ENCODE peak calls at places on chromosome 11, in eight cellular contexts. W is Panc1, L is neuronal stem cell, Q is stomach, G is aorta, B is hepatocyte, F is HCT116, C is fibroblast of lung. D is an unnamed sample. For H3K36me3, the result is how much of the 10 kb centered on the place peaks cover.

GRCh38 chr11:5938603-5938965 is 3.5 kb upstream of the OR56A3 start:
- DNase-seq in W (no peak), L (no peak), Q (no peak), G (no peak), B (no peak), F (no peak), C (no peak), D (no peak)

GRCh38 chr11:36213050-36213840 is 76.0 kb downstream of the COMMD9 start:
- DNase-seq in W (no peak), L (no peak), Q (no peak), G (no peak), B (no peak), F (no peak), C (no peak), D (no peak)

GRCh38 chr11:103867481-103867880 is 169.0 kb upstream of the DDI1 start:
- DNase-seq in W (no peak), L (no peak), Q (no peak), G (no peak), B (no peak), F (no peak), C (no peak), D (no peak)

GRCh38 chr11:8288824-8289223 is 25.1 kb upstream of the LMO1 start:
- DNase-seq in W (no peak), L (no peak), Q (no peak), G (no peak), B (no peak), F (no peak), C (no peak), D (peak)

GRCh38 chr11:109132539-109132938 is 289.5 kb upstream of the C11orf87 start:
- DNase-seq in W (no peak), L (no peak), Q (no peak), G (no peak), B (no peak), F (no peak), C (no peak), D (no peak)

GRCh38 chr11:102810943-102811528 is 13.1 kb upstream of the MMP1 start:
- DNase-seq in W (no peak), L (no peak), Q (no peak), G (no peak), B (peak), F (no peak), C (peak), D (no peak)

GRCh38 chr11:121696177-121696863 is 243.6 kb upstream of the SORL1-AS1 start:
- DNase-seq in W (no peak), L (no peak), Q (no peak), G (peak), B (no peak), F (no peak), C (no peak), D (no peak)

GRCh38 chr11:31757245-31757835 is 53.8 kb downstream of the PAX6 start:
- DNase-seq in W (no peak), L (no peak), Q (no peak), G (no peak), B (no peak), F (no peak), C (no peak), D (no peak)

GRCh38 chr11:35305670-35306382 is 113.5 kb downstream of the SLC1A2 start:
- DNase-seq in W (no peak), L (peak), Q (peak), G (no peak), B (peak), F (peak), C (peak), D (no peak)

GRCh38 chr11:5197538-5197937 is 2.9 kb downstream of the OR51V1 start:
- DNase-seq in W (no peak), L (no peak), Q (no peak), G (no peak), B (no peak), F (no peak), C (peak), D (no peak)

GRCh38 chr11:116890607-116891006 is 53.2 kb upstream of the APOA1 start:
- DNase-seq in W (no peak), L (no peak), Q (no peak), G (no peak), B (no peak), F (no peak), C (no peak), D (no peak)
- H3K36me3 ChIP-seq in W (under half), L (under half), Q (under half), G (under half), B (under half), F (under half), C (under half), D (under half)

GRCh38 chr11:118632577-118633318 is 25.3 kb downstream of the PHLDB1 start:
- DNase-seq in W (no peak), L (no peak), Q (no peak), G (no peak), B (no peak), F (no peak), C (no peak), D (no peak)
- H3K36me3 ChIP-seq in W (under half), L (half or more), Q (half or more), G (under half), B (under half), F (under half), C (half or more), D (under half)

GRCh38 chr11:3109921-3110706 is 52.9 kb upstream of the CARS1 start:
- DNase-seq in W (no peak), L (no peak), Q (peak), G (peak), B (peak), F (peak), C (peak), D (peak)

GRCh38 chr11:3120071-3120792 is 44.9 kb downstream of the OSBPL5 start:
- DNase-seq in W (no peak), L (no peak), Q (peak), G (peak), B (no peak), F (no peak), C (no peak), D (peak)

GRCh38 chr11:3119141-3119821 is 45.8 kb downstream of the OSBPL5 start:
- DNase-seq in W (no peak), L (no peak), Q (peak), G (peak), B (no peak), F (no peak), C (no peak), D (peak)

GRCh38 chr11:3111919-3112690 is 53.0 kb downstream of the OSBPL5 start:
- DNase-seq in W (no peak), L (no peak), Q (no peak), G (no peak), B (no peak), F (no peak), C (peak), D (no peak)

DNA sequence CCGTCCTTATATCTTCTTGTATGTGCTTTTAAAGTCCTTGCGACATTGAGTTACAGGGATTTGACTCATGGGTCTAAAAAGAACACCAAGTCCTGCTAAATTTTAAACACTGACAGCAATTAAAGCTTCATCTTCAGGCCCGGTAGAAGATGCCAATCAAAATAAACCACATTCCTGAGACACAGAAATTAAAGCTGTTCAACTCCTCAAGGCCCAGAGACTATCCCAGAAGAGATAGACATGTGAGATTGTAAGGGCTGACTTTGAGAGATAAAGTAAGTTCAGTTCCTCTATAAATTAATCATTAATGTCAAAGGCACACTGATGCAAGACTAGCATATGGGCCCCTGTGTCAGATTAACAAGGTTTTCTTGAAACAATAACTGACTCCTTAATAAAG is 49.8 kb downstream of the OSBPL5 start:
- DNase-seq in W (no peak), L (no peak), Q (no peak), G (no peak), B (no peak), F (no peak), C (peak), D (no peak)
- H3K36me3 ChIP-seq in W (under half), L (under half), Q (half or more), G (under half), B (under half), F (under half), C (under half), D (under half)

GRCh38 chr11:133547808-133548494 is 15.7 kb upstream of the OPCML start:
- DNase-seq in W (no peak), L (no peak), Q (no peak), G (no peak), B (no peak), F (no peak), C (no peak), D (no peak)

GRCh38 chr11:133548641-133549040 is 16.3 kb upstream of the OPCML start:
- DNase-seq in W (no peak), L (no peak), Q (no peak), G (no peak), B (no peak), F (no peak), C (no peak), D (no peak)

GRCh38 chr11:133549796-133550195 is 17.5 kb upstream of the OPCML start:
- DNase-seq in W (no peak), L (no peak), Q (no peak), G (no peak), B (no peak), F (no peak), C (no peak), D (no peak)

GRCh38 chr11:133541331-133542095 is 9.2 kb upstream of the OPCML start:
- DNase-seq in W (no peak), L (peak), Q (no peak), G (no peak), B (no peak), F (no peak), C (no peak), D (no peak)

GRCh38 chr11:133545199-133545709 is 13.0 kb upstream of the OPCML start:
- DNase-seq in W (no peak), L (no peak), Q (no peak), G (no peak), B (no peak), F (no peak), C (no peak), D (no peak)
- H3K36me3 ChIP-seq in W (under half), L (under half), Q (under half), G (under half), B (under half), F (under half), C (under half), D (under half)

GRCh38 chr11:70332567-70332966 is 62.1 kb downstream of the PPFIA1 start:
- DNase-seq in W (no peak), L (no peak), Q (no peak), G (no peak), B (no peak), F (no peak), C (no peak), D (no peak)
- H3K36me3 ChIP-seq in W (under half), L (half or more), Q (half or more), G (under half), B (under half), F (half or more), C (under half), D (under half)

GRCh38 chr11:20081336-20081735 is 78.9 kb downstream of the DBX1 start:
- DNase-seq in W (no peak), L (no peak), Q (no peak), G (no peak), B (no peak), F (no peak), C (no peak), D (no peak)

GRCh38 chr11:20088368-20089260 is 71.7 kb downstream of the DBX1 start:
- DNase-seq in W (no peak), L (no peak), Q (no peak), G (no peak), B (peak), F (no peak), C (no peak), D (no peak)

GRCh38 chr11:20089357-20089756 is 70.9 kb downstream of the DBX1 start:
- DNase-seq in W (no peak), L (no peak), Q (no peak), G (no peak), B (no peak), F (no peak), C (peak), D (no peak)

GRCh38 chr11:20087118-20087521 is 73.2 kb downstream of the DBX1 start:
- DNase-seq in W (no peak), L (no peak), Q (no peak), G (no peak), B (no peak), F (no peak), C (no peak), D (no peak)

DNA sequence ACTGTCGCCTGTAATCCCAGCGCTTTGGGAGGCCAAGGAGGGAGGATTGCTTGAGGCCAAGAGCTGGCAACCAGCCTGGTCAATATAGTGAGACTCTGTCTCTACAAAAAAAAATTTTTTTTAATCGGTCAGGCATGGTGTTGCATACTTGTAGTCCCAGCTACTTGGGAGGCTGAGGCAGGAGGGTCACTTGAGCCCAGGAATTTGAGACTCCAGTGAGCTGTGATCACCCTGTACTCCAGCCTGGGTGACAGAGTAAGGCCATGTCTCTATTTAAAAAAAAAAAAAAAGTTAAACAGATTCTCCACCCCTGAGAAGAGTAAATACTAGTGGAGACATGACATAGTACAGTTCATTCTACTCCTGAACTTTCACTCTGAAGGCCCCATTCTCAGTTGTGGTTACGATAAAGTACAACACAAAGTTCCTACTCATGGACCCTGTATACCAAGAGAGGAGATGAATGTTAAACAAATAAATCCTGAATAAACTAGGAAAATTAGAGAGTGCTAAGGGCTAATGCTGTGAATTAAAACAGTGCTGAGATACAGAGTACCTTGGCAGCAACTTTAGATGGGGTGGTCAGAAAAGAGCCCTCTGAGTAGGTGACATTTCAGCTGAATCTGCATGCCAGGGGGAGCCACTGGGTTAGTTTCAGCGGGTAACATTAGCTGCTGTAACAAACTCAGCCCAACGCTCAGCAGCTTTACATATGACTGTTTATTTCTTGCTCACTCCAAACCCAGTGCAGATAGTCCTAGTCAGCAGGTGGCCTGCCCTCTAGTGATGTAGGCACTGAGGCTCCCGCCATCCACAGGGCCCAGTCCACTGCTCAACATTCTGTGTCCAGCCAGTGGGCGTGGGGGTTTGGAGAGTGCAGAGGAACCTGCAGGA is 75.1 kb downstream of the DBX1 start:
- DNase-seq in W (no peak), L (no peak), Q (no peak), G (no peak), B (peak), F (no peak), C (no peak), D (no peak)
- H3K36me3 ChIP-seq in W (under half), L (half or more), Q (half or more), G (under half), B (under half), F (under half), C (under half), D (under half)

GRCh38 chr11:46658259-46658658 is 40.9 kb downstream of the ATG13 start:
- DNase-seq in W (no peak), L (no peak), Q (no peak), G (peak), B (no peak), F (no peak), C (peak), D (peak)
- H3K36me3 ChIP-seq in W (under half), L (half or more), Q (half or more), G (under half), B (under half), F (under half), C (under half), D (under half)

DNA sequence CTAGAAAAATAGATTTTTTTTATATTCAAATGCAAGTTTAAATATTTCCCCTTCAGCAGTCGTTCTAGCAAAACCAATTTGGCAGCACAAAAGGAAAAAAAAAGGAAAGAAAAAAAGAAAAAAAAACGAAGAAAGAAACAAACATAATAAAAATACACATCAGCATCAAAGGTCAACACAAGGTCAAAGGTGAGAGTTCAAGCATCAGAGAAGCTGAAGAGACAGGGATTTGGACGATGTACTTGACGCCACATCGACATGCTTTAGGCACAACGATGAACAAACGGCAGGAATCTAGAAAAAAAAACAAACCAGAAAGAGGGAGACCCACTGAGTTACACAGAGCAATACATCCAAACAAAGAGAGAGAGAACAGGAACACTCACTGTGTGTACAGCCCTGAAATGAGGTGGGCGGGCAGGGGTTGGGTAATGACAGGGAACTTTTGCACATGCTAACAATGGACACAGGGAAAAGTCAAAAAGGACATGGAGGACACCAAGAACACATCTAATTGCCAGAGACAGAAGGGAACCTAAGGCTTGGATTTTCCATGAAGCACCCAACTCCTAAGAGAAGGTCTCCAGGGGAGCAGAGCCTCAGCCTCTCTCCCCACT is 19.8 kb upstream of the RAPSN start:
- DNase-seq in W (no peak), L (no peak), Q (no peak), G (no peak), B (no peak), F (no peak), C (peak), D (no peak)
- H3K36me3 ChIP-seq in W (under half), L (half or more), Q (half or more), G (under half), B (under half), F (half or more), C (under half), D (under half)

D was measured in right lobe of liver.